ENCODE peak calls at places on chromosomes 1 and 21, in five cellular contexts. One of them, this sample, is unnamed.

GRCh38 chr1:6197746-6198427 is 1.5 kb downstream of the RPL22 start:
- DNase-seq in CD8-positive, alpha-beta T cell: no peak
- DNase-seq in ACHN: no peak
- DNase-seq in upper lobe of right lung: no peak
- DNase-seq in testis: no peak
- DNase-seq in this sample: no peak

GRCh38 chr1:27130798-27131197 is 24.1 kb downstream of the SLC9A1 start:
- DNase-seq in CD8-positive, alpha-beta T cell: no peak
- DNase-seq in ACHN: no peak
- DNase-seq in upper lobe of right lung: peak
- DNase-seq in testis: no peak
- DNase-seq in this sample: no peak

GRCh38 chr1:226274138-226274537 is 34.8 kb downstream of the LIN9 start:
- DNase-seq in CD8-positive, alpha-beta T cell: no peak
- DNase-seq in ACHN: no peak
- DNase-seq in upper lobe of right lung: no peak
- DNase-seq in testis: no peak
- DNase-seq in this sample: no peak

GRCh38 chr1:209884665-209885117 is 53.3 kb upstream of the SYT14 start:
- DNase-seq in CD8-positive, alpha-beta T cell: peak
- DNase-seq in ACHN: peak
- DNase-seq in upper lobe of right lung: no peak
- DNase-seq in testis: no peak
- DNase-seq in this sample: peak

GRCh38 chr1:178093958-178094751 is at the start of gene RASAL2:
- DNase-seq in CD8-positive, alpha-beta T cell: no peak
- DNase-seq in ACHN: peak
- DNase-seq in upper lobe of right lung: peak
- DNase-seq in testis: peak
- DNase-seq in this sample: peak

GRCh38 chr21:41142051-41142795 is 25.7 kb upstream of the BACE2 start:
- DNase-seq in CD8-positive, alpha-beta T cell: no peak
- DNase-seq in ACHN: peak
- DNase-seq in upper lobe of right lung: no peak
- DNase-seq in testis: peak
- DNase-seq in this sample: no peak

GRCh38 chr1:210360852-210361477 is 32.3 kb downstream of the HHAT start:
- DNase-seq in CD8-positive, alpha-beta T cell: no peak
- DNase-seq in ACHN: peak
- DNase-seq in upper lobe of right lung: no peak
- DNase-seq in testis: no peak
- DNase-seq in this sample: peak

GRCh38 chr1:31859719-31860118 is 43.9 kb upstream of the SPOCD1 start:
- DNase-seq in CD8-positive, alpha-beta T cell: no peak
- DNase-seq in ACHN: no peak
- DNase-seq in upper lobe of right lung: no peak
- DNase-seq in testis: no peak
- DNase-seq in this sample: no peak

GRCh38 chr1:32269744-32270143 is 18.7 kb downstream of the LCK start:
- DNase-seq in CD8-positive, alpha-beta T cell: no peak
- DNase-seq in ACHN: no peak
- DNase-seq in upper lobe of right lung: no peak
- DNase-seq in testis: no peak
- DNase-seq in this sample: no peak

GRCh38 chr1:110069302-110070281 is 880 bp downstream of the ALX3 start:
- DNase-seq in CD8-positive, alpha-beta T cell: no peak
- DNase-seq in ACHN: no peak
- DNase-seq in upper lobe of right lung: no peak
- DNase-seq in testis: no peak
- DNase-seq in this sample: no peak

GRCh38 chr1:5947978-5948680 is 44.1 kb downstream of the NPHP4 start:
- DNase-seq in CD8-positive, alpha-beta T cell: no peak
- DNase-seq in ACHN: no peak
- DNase-seq in upper lobe of right lung: peak
- DNase-seq in testis: no peak
- DNase-seq in this sample: no peak

GRCh38 chr1:203448521-203449061 is 27.0 kb upstream of the PRELP start:
- DNase-seq in CD8-positive, alpha-beta T cell: no peak
- DNase-seq in ACHN: no peak
- DNase-seq in upper lobe of right lung: no peak
- DNase-seq in testis: peak
- DNase-seq in this sample: peak

GRCh38 chr1:9746651-9747050 is 77.1 kb downstream of the CLSTN1 start:
- DNase-seq in CD8-positive, alpha-beta T cell: no peak
- DNase-seq in ACHN: no peak
- DNase-seq in upper lobe of right lung: no peak
- DNase-seq in testis: no peak
- DNase-seq in this sample: no peak

GRCh38 chr1:233597489-233597901 is 16.4 kb upstream of the KCNK1 start:
- DNase-seq in CD8-positive, alpha-beta T cell: no peak
- DNase-seq in ACHN: no peak
- DNase-seq in upper lobe of right lung: no peak
- DNase-seq in testis: no peak
- DNase-seq in this sample: no peak

GRCh38 chr1:185595835-185596667 is 138.1 kb upstream of the HMCN1 start:
- DNase-seq in CD8-positive, alpha-beta T cell: peak
- DNase-seq in ACHN: peak
- DNase-seq in upper lobe of right lung: no peak
- DNase-seq in testis: peak
- DNase-seq in this sample: peak

GRCh38 chr21:46295996-46296752 is 10.0 kb downstream of the YBEY start:
- DNase-seq in CD8-positive, alpha-beta T cell: peak
- DNase-seq in ACHN: no peak
- DNase-seq in upper lobe of right lung: peak
- DNase-seq in testis: peak
- DNase-seq in this sample: peak

GRCh38 chr21:42855143-42855936 is 24.0 kb downstream of the WDR4 start:
- DNase-seq in CD8-positive, alpha-beta T cell: no peak
- DNase-seq in ACHN: no peak
- DNase-seq in upper lobe of right lung: peak
- DNase-seq in testis: no peak
- DNase-seq in this sample: no peak

GRCh38 chr1:12080156-12080555 is 17.1 kb downstream of the TNFRSF8 start:
- DNase-seq in CD8-positive, alpha-beta T cell: no peak
- DNase-seq in ACHN: no peak
- DNase-seq in upper lobe of right lung: no peak
- DNase-seq in testis: no peak
- DNase-seq in this sample: no peak

GRCh38 chr1:74343191-74343590 is 108.0 kb downstream of the TNNI3K start:
- DNase-seq in CD8-positive, alpha-beta T cell: no peak
- DNase-seq in ACHN: no peak
- DNase-seq in upper lobe of right lung: no peak
- DNase-seq in testis: no peak
- DNase-seq in this sample: peak

GRCh38 chr1:146019225-146020057 is 2.1 kb downstream of the HJV start:
- DNase-seq in CD8-positive, alpha-beta T cell: no peak
- DNase-seq in ACHN: no peak
- DNase-seq in upper lobe of right lung: no peak
- DNase-seq in testis: no peak
- DNase-seq in this sample: no peak

GRCh38 chr21:38054334-38054733 is 138.1 kb upstream of the KCNJ6 start:
- DNase-seq in CD8-positive, alpha-beta T cell: no peak
- DNase-seq in ACHN: no peak
- DNase-seq in upper lobe of right lung: no peak
- DNase-seq in testis: no peak
- DNase-seq in this sample: no peak

GRCh38 chr1:23908453-23909341 is 4.5 kb downstream of the CNR2 start:
- DNase-seq in CD8-positive, alpha-beta T cell: peak
- DNase-seq in ACHN: no peak
- DNase-seq in upper lobe of right lung: no peak
- DNase-seq in testis: no peak
- DNase-seq in this sample: no peak

GRCh38 chr1:114468047-114468446 is 43.0 kb downstream of the TRIM33 start:
- DNase-seq in CD8-positive, alpha-beta T cell: no peak
- DNase-seq in ACHN: no peak
- DNase-seq in upper lobe of right lung: no peak
- DNase-seq in testis: no peak
- DNase-seq in this sample: no peak

GRCh38 chr1:201229095-201229494 is 38.5 kb downstream of the IGFN1 start:
- DNase-seq in CD8-positive, alpha-beta T cell: peak
- DNase-seq in ACHN: no peak
- DNase-seq in upper lobe of right lung: peak
- DNase-seq in testis: no peak
- DNase-seq in this sample: no peak

GRCh38 chr1:1928231-1929101 is 9.4 kb upstream of the TMEM52 start:
- DNase-seq in CD8-positive, alpha-beta T cell: no peak
- DNase-seq in ACHN: no peak
- DNase-seq in upper lobe of right lung: no peak
- DNase-seq in testis: no peak
- DNase-seq in this sample: no peak

GRCh38 chr1:145982010-145982723 is 14.2 kb downstream of the TXNIP start:
- DNase-seq in CD8-positive, alpha-beta T cell: no peak
- DNase-seq in ACHN: no peak
- DNase-seq in upper lobe of right lung: no peak
- DNase-seq in testis: no peak
- DNase-seq in this sample: no peak

This sample was measured in hepatocyte.